ENCODE peak calls at places on chromosomes 2 and 18, in ten cellular contexts. One of them, this sample, is unnamed.

GRCh38 chr18:24333116-24333515 is 64.5 kb downstream of the OSBPL1A start:
- DNase-seq in HFFc6: no peak
- DNase-seq in endothelial cell: no peak
- DNase-seq in CD8-positive, alpha-beta T cell: no peak
- DNase-seq in endodermal cell: no peak
- DNase-seq in hepatocyte: no peak
- DNase-seq in fibroblast of mammary gland: no peak
- DNase-seq in RWPE2: no peak
- DNase-seq in fibroblast of pulmonary artery: no peak
- DNase-seq in astrocyte of the spinal cord: no peak
- DNase-seq in this sample: no peak

GRCh38 chr2:70906022-70906421 is 29.7 kb upstream of the ATP6V1B1 start:
- DNase-seq in HFFc6: no peak
- DNase-seq in endothelial cell: no peak
- DNase-seq in CD8-positive, alpha-beta T cell: peak; percentile 42
- DNase-seq in endodermal cell: peak; percentile 45
- DNase-seq in hepatocyte: no peak
- DNase-seq in fibroblast of mammary gland: no peak
- DNase-seq in RWPE2: no peak
- DNase-seq in fibroblast of pulmonary artery: no peak
- DNase-seq in astrocyte of the spinal cord: no peak
- DNase-seq in this sample: no peak

GRCh38 chr18:6976935-6977334 is 140.7 kb downstream of the LAMA1 start:
- DNase-seq in HFFc6: no peak
- DNase-seq in endothelial cell: no peak
- DNase-seq in CD8-positive, alpha-beta T cell: no peak
- DNase-seq in endodermal cell: peak; percentile 7
- DNase-seq in hepatocyte: no peak
- DNase-seq in fibroblast of mammary gland: no peak
- DNase-seq in RWPE2: no peak
- DNase-seq in fibroblast of pulmonary artery: no peak
- DNase-seq in astrocyte of the spinal cord: no peak
- DNase-seq in this sample: no peak

GRCh38 chr2:157194097-157194688 is 63.3 kb upstream of the GALNT5 start:
- DNase-seq in HFFc6: peak; percentile 51
- DNase-seq in endothelial cell: peak; percentile 20
- DNase-seq in CD8-positive, alpha-beta T cell: no peak
- DNase-seq in endodermal cell: no peak
- DNase-seq in hepatocyte: peak; percentile 73
- DNase-seq in fibroblast of mammary gland: peak; percentile 75
- DNase-seq in RWPE2: no peak
- DNase-seq in fibroblast of pulmonary artery: peak; percentile 88
- DNase-seq in astrocyte of the spinal cord: peak; percentile 74
- DNase-seq in this sample: no peak

GRCh38 chr2:49801898-49802297 is 647.6 kb upstream of the FSHR start:
- DNase-seq in HFFc6: no peak
- DNase-seq in endothelial cell: no peak
- DNase-seq in CD8-positive, alpha-beta T cell: no peak
- DNase-seq in endodermal cell: no peak
- DNase-seq in hepatocyte: peak; percentile 6
- DNase-seq in fibroblast of mammary gland: no peak
- DNase-seq in RWPE2: no peak
- DNase-seq in fibroblast of pulmonary artery: no peak
- DNase-seq in astrocyte of the spinal cord: peak; percentile 0
- DNase-seq in this sample: no peak

GRCh38 chr2:241482556-241482955 is 25.8 kb downstream of the STK25 start:
- DNase-seq in HFFc6: no peak
- DNase-seq in endothelial cell: no peak
- DNase-seq in CD8-positive, alpha-beta T cell: no peak
- DNase-seq in endodermal cell: no peak
- DNase-seq in hepatocyte: no peak
- DNase-seq in fibroblast of mammary gland: no peak
- DNase-seq in RWPE2: no peak
- DNase-seq in fibroblast of pulmonary artery: no peak
- DNase-seq in astrocyte of the spinal cord: no peak
- DNase-seq in this sample: no peak

GRCh38 chr18:80046961-80047541 is 12.8 kb downstream of the RBFA start:
- DNase-seq in HFFc6: no peak
- DNase-seq in endothelial cell: no peak
- DNase-seq in CD8-positive, alpha-beta T cell: no peak
- DNase-seq in endodermal cell: no peak
- DNase-seq in hepatocyte: no peak
- DNase-seq in fibroblast of mammary gland: peak; percentile 8
- DNase-seq in RWPE2: no peak
- DNase-seq in fibroblast of pulmonary artery: no peak
- DNase-seq in astrocyte of the spinal cord: no peak
- DNase-seq in this sample: no peak

GRCh38 chr18:59357928-59358327 is 1.1 kb downstream of the LMAN1 start:
- DNase-seq in HFFc6: peak; percentile 74
- DNase-seq in endothelial cell: no peak
- DNase-seq in CD8-positive, alpha-beta T cell: no peak
- DNase-seq in endodermal cell: no peak
- DNase-seq in hepatocyte: peak; percentile 57
- DNase-seq in fibroblast of mammary gland: peak; percentile 89
- DNase-seq in RWPE2: no peak
- DNase-seq in fibroblast of pulmonary artery: peak; percentile 66
- DNase-seq in astrocyte of the spinal cord: peak; percentile 77
- DNase-seq in this sample: no peak

GRCh38 chr2:19292007-19292406 is 66.4 kb downstream of the OSR1 start:
- DNase-seq in HFFc6: no peak
- DNase-seq in endothelial cell: no peak
- DNase-seq in CD8-positive, alpha-beta T cell: no peak
- DNase-seq in endodermal cell: no peak
- DNase-seq in hepatocyte: no peak
- DNase-seq in fibroblast of mammary gland: peak; percentile 6
- DNase-seq in RWPE2: no peak
- DNase-seq in fibroblast of pulmonary artery: no peak
- DNase-seq in astrocyte of the spinal cord: no peak
- DNase-seq in this sample: no peak

GRCh38 chr2:119528036-119528435 is 3.8 kb upstream of the SCTR start:
- DNase-seq in HFFc6: no peak
- DNase-seq in endothelial cell: no peak
- DNase-seq in CD8-positive, alpha-beta T cell: no peak
- DNase-seq in endodermal cell: no peak
- DNase-seq in hepatocyte: no peak
- DNase-seq in fibroblast of mammary gland: no peak
- DNase-seq in RWPE2: no peak
- DNase-seq in fibroblast of pulmonary artery: no peak
- DNase-seq in astrocyte of the spinal cord: no peak
- DNase-seq in this sample: no peak

GRCh38 chr2:119533560-119533959 is 9.3 kb upstream of the SCTR start:
- DNase-seq in HFFc6: no peak
- DNase-seq in endothelial cell: no peak
- DNase-seq in CD8-positive, alpha-beta T cell: no peak
- DNase-seq in endodermal cell: no peak
- DNase-seq in hepatocyte: no peak
- DNase-seq in fibroblast of mammary gland: no peak
- DNase-seq in RWPE2: no peak
- DNase-seq in fibroblast of pulmonary artery: no peak
- DNase-seq in astrocyte of the spinal cord: no peak
- DNase-seq in this sample: no peak

GRCh38 chr2:119536209-119536608 is 8.0 kb upstream of the CFAP221 start:
- DNase-seq in HFFc6: no peak
- DNase-seq in endothelial cell: no peak
- DNase-seq in CD8-positive, alpha-beta T cell: no peak
- DNase-seq in endodermal cell: no peak
- DNase-seq in hepatocyte: no peak
- DNase-seq in fibroblast of mammary gland: no peak
- DNase-seq in RWPE2: no peak
- DNase-seq in fibroblast of pulmonary artery: no peak
- DNase-seq in astrocyte of the spinal cord: no peak
- DNase-seq in this sample: no peak

GRCh38 chr2:119536707-119537106 is 7.5 kb upstream of the CFAP221 start:
- DNase-seq in HFFc6: no peak
- DNase-seq in endothelial cell: no peak
- DNase-seq in CD8-positive, alpha-beta T cell: no peak
- DNase-seq in endodermal cell: no peak
- DNase-seq in hepatocyte: no peak
- DNase-seq in fibroblast of mammary gland: no peak
- DNase-seq in RWPE2: no peak
- DNase-seq in fibroblast of pulmonary artery: no peak
- DNase-seq in astrocyte of the spinal cord: no peak
- DNase-seq in this sample: no peak

DNA sequence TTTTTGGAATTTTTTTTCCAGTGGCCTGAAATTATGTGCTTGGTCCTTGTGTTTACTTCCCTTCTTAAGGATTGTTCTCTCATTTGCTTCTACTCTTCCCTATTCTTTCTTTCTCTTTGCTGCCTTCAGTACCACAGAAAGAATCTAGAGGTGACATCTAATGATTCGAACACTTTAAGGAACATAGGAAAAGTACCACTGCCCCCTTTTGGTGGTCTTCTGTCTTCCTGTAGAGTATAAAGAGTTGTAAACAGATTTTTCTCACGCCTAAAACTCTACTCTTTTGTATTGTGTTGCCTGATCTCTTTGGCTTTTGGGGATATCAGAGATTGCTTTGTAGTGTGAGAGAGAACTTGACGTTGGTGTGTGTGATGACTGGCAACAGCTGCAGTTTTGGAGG is 7.0 kb upstream of the SCTR start:
- DNase-seq in HFFc6: no peak
- DNase-seq in endothelial cell: no peak
- DNase-seq in CD8-positive, alpha-beta T cell: no peak
- DNase-seq in endodermal cell: peak; percentile 46
- DNase-seq in hepatocyte: no peak
- DNase-seq in fibroblast of mammary gland: no peak
- DNase-seq in RWPE2: no peak
- DNase-seq in fibroblast of pulmonary artery: peak; percentile 16
- DNase-seq in astrocyte of the spinal cord: no peak
- DNase-seq in this sample: no peak
- TF ChIP-seq CTCF in HFFc6: no peak
- TF ChIP-seq CTCF in endothelial cell: no peak
- TF ChIP-seq CTCF in CD8-positive, alpha-beta T cell: no peak
- TF ChIP-seq CTCF in endodermal cell: peak; percentile 76
- TF ChIP-seq CTCF in hepatocyte: peak; percentile 2
- TF ChIP-seq CTCF in fibroblast of mammary gland: no peak
- TF ChIP-seq CTCF in RWPE2: peak; percentile 24
- TF ChIP-seq CTCF in fibroblast of pulmonary artery: peak; percentile 1
- TF ChIP-seq CTCF in astrocyte of the spinal cord: no peak
- TF ChIP-seq CTCF in this sample: peak; percentile 50

GRCh38 chr2:12717191-12717987 is 653 bp downstream of the TRIB2 start:
- DNase-seq in HFFc6: peak; percentile 62
- DNase-seq in endothelial cell: peak; percentile 64
- DNase-seq in CD8-positive, alpha-beta T cell: peak; percentile 75
- DNase-seq in endodermal cell: peak; percentile 89
- DNase-seq in hepatocyte: peak; percentile 70
- DNase-seq in fibroblast of mammary gland: peak; percentile 72
- DNase-seq in RWPE2: peak; percentile 70
- DNase-seq in fibroblast of pulmonary artery: peak; percentile 82
- DNase-seq in astrocyte of the spinal cord: peak; percentile 85
- DNase-seq in this sample: no peak

GRCh38 chr2:12717988-12718661 is 1.4 kb downstream of the TRIB2 start:
- DNase-seq in HFFc6: no peak
- DNase-seq in endothelial cell: peak; percentile 33
- DNase-seq in CD8-positive, alpha-beta T cell: peak; percentile 64
- DNase-seq in endodermal cell: peak; percentile 77
- DNase-seq in hepatocyte: peak; percentile 38
- DNase-seq in fibroblast of mammary gland: peak; percentile 33
- DNase-seq in RWPE2: no peak
- DNase-seq in fibroblast of pulmonary artery: peak; percentile 48
- DNase-seq in astrocyte of the spinal cord: peak; percentile 32
- DNase-seq in this sample: no peak

GRCh38 chr2:12715878-12716249 is 872 bp upstream of the TRIB2 start:
- DNase-seq in HFFc6: peak; percentile 57
- DNase-seq in endothelial cell: peak; percentile 77
- DNase-seq in CD8-positive, alpha-beta T cell: peak; percentile 87
- DNase-seq in endodermal cell: peak; percentile 92
- DNase-seq in hepatocyte: peak; percentile 88
- DNase-seq in fibroblast of mammary gland: peak; percentile 74
- DNase-seq in RWPE2: no peak
- DNase-seq in fibroblast of pulmonary artery: peak; percentile 90
- DNase-seq in astrocyte of the spinal cord: peak; percentile 88
- DNase-seq in this sample: no peak

GRCh38 chr2:12715258-12715865 is 1.4 kb upstream of the TRIB2 start:
- DNase-seq in HFFc6: no peak
- DNase-seq in endothelial cell: no peak
- DNase-seq in CD8-positive, alpha-beta T cell: no peak
- DNase-seq in endodermal cell: no peak
- DNase-seq in hepatocyte: no peak
- DNase-seq in fibroblast of mammary gland: no peak
- DNase-seq in RWPE2: no peak
- DNase-seq in fibroblast of pulmonary artery: no peak
- DNase-seq in astrocyte of the spinal cord: no peak
- DNase-seq in this sample: no peak

GRCh38 chr2:12716250-12717190 is at the start of gene TRIB2:
- DNase-seq in HFFc6: peak; percentile 81
- DNase-seq in endothelial cell: peak; percentile 81
- DNase-seq in CD8-positive, alpha-beta T cell: peak; percentile 95
- DNase-seq in endodermal cell: peak; percentile 92
- DNase-seq in hepatocyte: peak; percentile 94
- DNase-seq in fibroblast of mammary gland: peak; percentile 77
- DNase-seq in RWPE2: peak; percentile 84
- DNase-seq in fibroblast of pulmonary artery: peak; percentile 94
- DNase-seq in astrocyte of the spinal cord: peak; percentile 94
- DNase-seq in this sample: no peak
- TF ChIP-seq CTCF in HFFc6: peak; percentile 43
- TF ChIP-seq CTCF in endothelial cell: no peak
- TF ChIP-seq CTCF in CD8-positive, alpha-beta T cell: peak; percentile 38
- TF ChIP-seq CTCF in endodermal cell: peak; percentile 27
- TF ChIP-seq CTCF in hepatocyte: no peak
- TF ChIP-seq CTCF in fibroblast of mammary gland: no peak
- TF ChIP-seq CTCF in RWPE2: peak; percentile 63
- TF ChIP-seq CTCF in fibroblast of pulmonary artery: no peak
- TF ChIP-seq CTCF in astrocyte of the spinal cord: no peak
- TF ChIP-seq CTCF in this sample: peak; percentile 71

DNA sequence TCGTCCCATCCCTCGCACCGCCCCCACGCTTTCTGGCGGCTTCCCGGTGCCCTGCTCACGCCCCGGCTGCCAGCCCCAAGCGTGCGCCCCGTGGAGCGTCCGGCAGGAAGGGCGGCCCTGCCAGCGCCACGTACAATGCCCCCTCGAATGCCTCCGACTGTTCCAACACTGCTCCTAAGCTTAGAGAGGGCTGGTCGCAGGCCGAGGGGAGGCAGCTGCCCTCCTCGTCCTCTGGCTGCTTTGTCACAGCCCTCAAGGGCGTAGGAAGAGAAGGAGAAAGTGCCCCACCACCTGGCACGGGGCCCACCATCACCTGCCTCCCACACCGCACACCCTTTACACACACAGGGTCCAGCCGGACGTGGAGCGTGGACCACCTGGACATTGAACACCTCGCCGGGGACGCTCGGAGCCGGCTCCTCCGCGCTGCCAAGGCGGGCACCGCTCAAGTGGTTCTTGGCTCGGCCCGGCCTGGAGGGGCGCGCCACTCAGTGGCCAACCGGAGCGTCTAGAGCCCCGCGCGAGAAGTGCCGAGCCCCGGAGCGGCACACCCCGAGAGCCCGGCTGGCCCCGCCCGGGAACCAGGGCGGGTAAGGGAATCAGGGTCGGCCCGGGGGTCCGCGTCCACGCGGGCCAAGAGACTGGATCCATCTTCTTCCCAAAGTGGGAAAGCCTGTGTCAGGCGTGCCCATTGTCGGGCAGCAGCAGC is 830 bp downstream of the DNER start:
- DNase-seq in HFFc6: no peak
- DNase-seq in endothelial cell: peak; percentile 55
- DNase-seq in CD8-positive, alpha-beta T cell: no peak
- DNase-seq in endodermal cell: peak; percentile 85
- DNase-seq in hepatocyte: peak; percentile 30
- DNase-seq in fibroblast of mammary gland: no peak
- DNase-seq in RWPE2: peak; percentile 58
- DNase-seq in fibroblast of pulmonary artery: no peak
- DNase-seq in astrocyte of the spinal cord: peak; percentile 58
- DNase-seq in this sample: no peak
- TF ChIP-seq CTCF in HFFc6: peak; percentile 18
- TF ChIP-seq CTCF in endothelial cell: peak; percentile 0
- TF ChIP-seq CTCF in CD8-positive, alpha-beta T cell: no peak
- TF ChIP-seq CTCF in endodermal cell: peak; percentile 38
- TF ChIP-seq CTCF in hepatocyte: no peak
- TF ChIP-seq CTCF in fibroblast of mammary gland: no peak
- TF ChIP-seq CTCF in RWPE2: no peak
- TF ChIP-seq CTCF in fibroblast of pulmonary artery: no peak
- TF ChIP-seq CTCF in astrocyte of the spinal cord: peak; percentile 6
- TF ChIP-seq CTCF in this sample: peak; percentile 30

GRCh38 chr18:5414546-5414945 is 119.0 kb upstream of the ZBTB14 start:
- DNase-seq in HFFc6: no peak
- DNase-seq in endothelial cell: peak; percentile 32
- DNase-seq in CD8-positive, alpha-beta T cell: no peak
- DNase-seq in endodermal cell: peak; percentile 68
- DNase-seq in hepatocyte: no peak
- DNase-seq in fibroblast of mammary gland: no peak
- DNase-seq in RWPE2: no peak
- DNase-seq in fibroblast of pulmonary artery: no peak
- DNase-seq in astrocyte of the spinal cord: no peak
- DNase-seq in this sample: no peak
- TF ChIP-seq CTCF in HFFc6: no peak
- TF ChIP-seq CTCF in endothelial cell: no peak
- TF ChIP-seq CTCF in CD8-positive, alpha-beta T cell: no peak
- TF ChIP-seq CTCF in endodermal cell: peak; percentile 51
- TF ChIP-seq CTCF in hepatocyte: no peak
- TF ChIP-seq CTCF in fibroblast of mammary gland: no peak
- TF ChIP-seq CTCF in RWPE2: no peak
- TF ChIP-seq CTCF in fibroblast of pulmonary artery: no peak
- TF ChIP-seq CTCF in astrocyte of the spinal cord: no peak
- TF ChIP-seq CTCF in this sample: no peak